ENCODE peak calls at places on chromosomes 6 and 20, in seven cellular contexts. K, O, H, A, I, Y and D are unnamed samples.
A peak's percentile ranks its signal among the peaks of the same experiment; 100 is the strongest.

GRCh38 chr20:2337142-2337541 is 41.3 kb downstream of the TGM3 start:
- DNase-seq in K (no peak), O (no peak), H (no peak), A (no peak), I (no peak), Y (no peak), D (no peak)

GRCh38 chr6:11366934-11367637 is 134.6 kb upstream of the NEDD9 start:
- DNase-seq in K (no peak), O (no peak), H (no peak), A (no peak), I (no peak), Y (no peak), D (peak; percentile 30)

GRCh38 chr6:89008299-89008698 is 44.9 kb upstream of the RNGTT start:
- DNase-seq in K (no peak), O (no peak), H (no peak), A (no peak), I (no peak), Y (no peak), D (no peak)

GRCh38 chr6:16028966-16029365 is 99.9 kb upstream of the MYLIP start:
- DNase-seq in K (no peak), O (no peak), H (no peak), A (no peak), I (no peak), Y (no peak), D (no peak)

GRCh38 chr20:15911557-15911956 is 661.7 kb downstream of the KIF16B start:
- DNase-seq in K (no peak), O (no peak), H (no peak), A (no peak), I (no peak), Y (no peak), D (no peak)

GRCh38 chr6:11006060-11006459 is 38.0 kb downstream of the ELOVL2 start:
- DNase-seq in K (no peak), O (no peak), H (peak; percentile 29), A (no peak), I (no peak), Y (no peak), D (no peak)

GRCh38 chr6:43805695-43806040 is 35.7 kb downstream of the VEGFA start:
- DNase-seq in K (no peak), O (no peak), H (peak; percentile 48), A (no peak), I (no peak), Y (no peak), D (no peak)

GRCh38 chr6:133748628-133749027 is 140.3 kb upstream of the TCF21 start:
- DNase-seq in K (no peak), O (no peak), H (no peak), A (no peak), I (no peak), Y (no peak), D (no peak)

GRCh38 chr6:22353036-22353560 is 56.3 kb upstream of the PRL start:
- DNase-seq in K (no peak), O (no peak), H (no peak), A (no peak), I (no peak), Y (no peak), D (no peak)

GRCh38 chr20:14049111-14049510 is 53.8 kb downstream of the MACROD2 start:
- DNase-seq in K (no peak), O (no peak), H (no peak), A (no peak), I (no peak), Y (no peak), D (no peak)

GRCh38 chr6:163422574-163422973 is 8.1 kb downstream of the QKI start:
- DNase-seq in K (no peak), O (no peak), H (no peak), A (no peak), I (no peak), Y (no peak), D (no peak)

GRCh38 chr6:2110504-2110903 is 134.9 kb downstream of the GMDS start:
- DNase-seq in K (no peak), O (no peak), H (no peak), A (no peak), I (no peak), Y (no peak), D (no peak)

GRCh38 chr6:219641-220198 is 72.6 kb upstream of the DUSP22 start:
- DNase-seq in K (peak; percentile 70), O (peak; percentile 64), H (peak; percentile 71), A (peak; percentile 3), I (peak; percentile 6), Y (peak; percentile 20), D (no peak)

GRCh38 chr20:34123309-34123708 is 11.3 kb upstream of the EIF2S2 start:
- DNase-seq in K (no peak), O (no peak), H (no peak), A (no peak), I (no peak), Y (no peak), D (no peak)

GRCh38 chr6:119672725-119673124 is 323.2 kb upstream of the MAN1A1 start:
- DNase-seq in K (no peak), O (no peak), H (no peak), A (no peak), I (no peak), Y (no peak), D (no peak)

GRCh38 chr6:158625881-158626305 is 18.6 kb downstream of the DYNLT1 start:
- DNase-seq in K (no peak), O (no peak), H (no peak), A (no peak), I (no peak), Y (no peak), D (no peak)

GRCh38 chr20:3115190-3116107 is 30.9 kb upstream of the AVP start:
- DNase-seq in K (peak; percentile 51), O (peak; percentile 74), H (peak; percentile 72), A (peak; percentile 33), I (peak; percentile 97), Y (peak; percentile 53), D (peak; percentile 37)

GRCh38 chr6:84641076-84641475 is 123.3 kb downstream of the TBX18 start:
- DNase-seq in K (no peak), O (no peak), H (no peak), A (no peak), I (no peak), Y (no peak), D (no peak)

GRCh38 chr6:84639396-84639795 is 125.0 kb downstream of the TBX18 start:
- DNase-seq in K (no peak), O (no peak), H (no peak), A (no peak), I (no peak), Y (no peak), D (peak; percentile 57)

GRCh38 chr6:84645563-84646266 is 118.7 kb downstream of the TBX18 start:
- DNase-seq in K (no peak), O (no peak), H (no peak), A (no peak), I (no peak), Y (no peak), D (peak; percentile 59)

GRCh38 chr6:84645000-84645399 is 119.4 kb downstream of the TBX18 start:
- DNase-seq in K (no peak), O (no peak), H (no peak), A (no peak), I (peak; percentile 6), Y (no peak), D (peak; percentile 68)

GRCh38 chr6:84643778-84644177 is 120.6 kb downstream of the TBX18 start:
- DNase-seq in K (no peak), O (no peak), H (no peak), A (no peak), I (no peak), Y (no peak), D (peak; percentile 20)
- H3K4me2 ChIP-seq in K (no peak overlapping the region), O (no peak overlapping the region), H (no peak overlapping the region), A (peak overlapping the region; percentile 49), I (peak overlapping the region; percentile 47), Y (no peak overlapping the region), D (peak overlapping the region; percentile 29)

DNA sequence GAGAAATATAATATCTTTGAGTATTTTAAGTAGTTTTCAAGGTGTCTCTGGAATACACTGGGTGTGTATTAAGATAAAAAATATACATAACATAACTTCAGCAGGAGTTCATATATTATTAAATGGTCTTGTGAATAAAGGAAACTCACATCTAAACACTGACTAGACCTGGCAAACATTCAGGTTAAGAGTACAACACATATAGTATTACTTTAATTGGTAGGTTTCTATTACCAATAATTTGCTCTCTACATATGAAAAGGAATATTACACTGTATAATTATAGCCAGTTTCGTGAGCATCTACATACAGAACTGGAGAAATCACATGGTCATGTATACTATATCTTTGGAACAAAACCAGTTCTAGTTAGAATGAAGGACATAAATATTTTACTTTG is 8.7 kb downstream of the NCOA5 start:
- DNase-seq in K (no peak), O (no peak), H (no peak), A (no peak), I (no peak), Y (no peak), D (no peak)
- H3K4me2 ChIP-seq in K (no peak overlapping the region), O (no peak overlapping the region), H (no peak overlapping the region), A (no peak overlapping the region), I (no peak overlapping the region), Y (no peak overlapping the region), D (no peak overlapping the region)

GRCh38 chr6:113980937-113981554 is 10.1 kb upstream of the HDAC2 start:
- DNase-seq in K (peak; percentile 20), O (peak; percentile 54), H (peak; percentile 45), A (no peak), I (peak; percentile 21), Y (peak; percentile 35), D (no peak)

GRCh38 chr6:113976806-113977205 is 5.9 kb upstream of the HDAC2 start:
- DNase-seq in K (no peak), O (no peak), H (no peak), A (no peak), I (no peak), Y (no peak), D (no peak)

GRCh38 chr6:113979930-113980329 is 9.0 kb upstream of the HDAC2 start:
- DNase-seq in K (no peak), O (no peak), H (no peak), A (no peak), I (no peak), Y (peak; percentile 27), D (no peak)

GRCh38 chr6:113982055-113982550 is 11.2 kb upstream of the HDAC2 start:
- DNase-seq in K (no peak), O (no peak), H (no peak), A (no peak), I (no peak), Y (no peak), D (no peak)

GRCh38 chr6:113978084-113978675 is 7.2 kb upstream of the HDAC2 start:
- DNase-seq in K (no peak), O (no peak), H (no peak), A (no peak), I (no peak), Y (no peak), D (no peak)
- H3K4me2 ChIP-seq in K (no peak overlapping the region), O (no peak overlapping the region), H (no peak overlapping the region), A (no peak overlapping the region), I (no peak overlapping the region), Y (no peak overlapping the region), D (no peak overlapping the region)

GRCh38 chr6:110331816-110332215 is 26.3 kb downstream of the METTL24 start:
- DNase-seq in K (no peak), O (peak; percentile 53), H (no peak), A (no peak), I (no peak), Y (no peak), D (no peak)

GRCh38 chr6:110329729-110330436 is 28.3 kb downstream of the METTL24 start:
- DNase-seq in K (no peak), O (peak; percentile 48), H (peak; percentile 62), A (no peak), I (no peak), Y (no peak), D (peak; percentile 1)

GRCh38 chr6:110331383-110331782 is 26.8 kb downstream of the METTL24 start:
- DNase-seq in K (no peak), O (no peak), H (no peak), A (no peak), I (no peak), Y (no peak), D (no peak)

GRCh38 chr6:110328231-110328630 is 29.9 kb downstream of the METTL24 start:
- DNase-seq in K (no peak), O (no peak), H (no peak), A (no peak), I (no peak), Y (no peak), D (no peak)

GRCh38 chr6:110329348-110329728 is 28.8 kb downstream of the METTL24 start:
- DNase-seq in K (no peak), O (peak; percentile 65), H (no peak), A (no peak), I (no peak), Y (no peak), D (no peak)
- H3K4me2 ChIP-seq in K (no peak overlapping the region), O (peak overlapping the region; percentile 77), H (peak overlapping the region; percentile 98), A (no peak overlapping the region), I (peak overlapping the region; percentile 37), Y (no peak overlapping the region), D (peak overlapping the region; percentile 84)